ENCODE peak calls at places on chromosomes 1 and 21, in seven cellular contexts. Z is uterus, R is ascending aorta, C is neural progenitor cell, H is osteoblast, F is left lung, X is HCT116. U is an unnamed sample. For H3K4me1, the result is how much of the 10 kb centered on the place peaks cover.

GRCh38 chr1:20153000-20153418 is 13.9 kb downstream of the PLA2G2F start:
- DNase-seq in Z (no peak), R (no peak), C (peak), H (peak), F (peak), X (no peak), U (no peak)

GRCh38 chr1:164515221-164515620 is 43.8 kb upstream of the PBX1 start:
- DNase-seq in Z (no peak), R (no peak), C (no peak), H (no peak), F (no peak), X (no peak), U (no peak)

GRCh38 chr21:14750041-14750440 is 203.9 kb upstream of the SAMSN1 start:
- DNase-seq in Z (no peak), R (no peak), C (no peak), H (no peak), F (no peak), X (no peak), U (no peak)

GRCh38 chr21:26809745-26810144 is 35.5 kb downstream of the ADAMTS1 start:
- DNase-seq in Z (no peak), R (no peak), C (no peak), H (no peak), F (no peak), X (no peak), U (no peak)

GRCh38 chr1:208065862-208066261 is 154.9 kb upstream of the CD34 start:
- DNase-seq in Z (no peak), R (no peak), C (no peak), H (no peak), F (peak), X (no peak), U (no peak)

GRCh38 chr1:43634729-43635128 is 15.2 kb upstream of the KDM4A start:
- DNase-seq in Z (no peak), R (no peak), C (peak), H (peak), F (no peak), X (no peak), U (no peak)

GRCh38 chr1:184622136-184622823 is 132.4 kb downstream of the EDEM3 start:
- DNase-seq in Z (peak), R (no peak), C (no peak), H (peak), F (no peak), X (no peak), U (peak)

GRCh38 chr1:1399187-1399869 is at the start of gene CCNL2:
- DNase-seq in Z (peak), R (peak), C (peak), H (peak), F (peak), X (peak), U (peak)

GRCh38 chr1:68600049-68600661 is 103.3 kb upstream of the DEPDC1 start:
- DNase-seq in Z (no peak), R (no peak), C (peak), H (no peak), F (no peak), X (peak), U (no peak)

GRCh38 chr1:29991815-29992214 is 731.6 kb downstream of the MATN1 start:
- DNase-seq in Z (no peak), R (no peak), C (no peak), H (no peak), F (no peak), X (no peak), U (no peak)

GRCh38 chr1:96259399-96259798 is 462.2 kb upstream of the PTBP2 start:
- DNase-seq in Z (no peak), R (no peak), C (peak), H (no peak), F (no peak), X (no peak), U (no peak)

GRCh38 chr1:198600906-198601305 is 37.9 kb upstream of the PTPRC start:
- DNase-seq in Z (no peak), R (no peak), C (no peak), H (no peak), F (no peak), X (no peak), U (no peak)

GRCh38 chr1:68173283-68174172 is 58.8 kb downstream of the WLS start:
- DNase-seq in Z (no peak), R (no peak), C (no peak), H (peak), F (no peak), X (no peak), U (no peak)

GRCh38 chr1:95572002-95572401 is 338.0 kb downstream of the RWDD3 start:
- DNase-seq in Z (no peak), R (no peak), C (no peak), H (no peak), F (no peak), X (no peak), U (no peak)

GRCh38 chr21:45318146-45318555 is 30.5 kb upstream of the POFUT2 start:
- DNase-seq in Z (no peak), R (no peak), C (no peak), H (peak), F (peak), X (no peak), U (no peak)

GRCh38 chr1:32647308-32648134 is 2.8 kb downstream of the ZBTB8OS start:
- DNase-seq in Z (no peak), R (no peak), C (no peak), H (no peak), F (no peak), X (no peak), U (no peak)

GRCh38 chr1:52554756-52555155 is 1.9 kb upstream of the TUT4 start:
- DNase-seq in Z (no peak), R (no peak), C (peak), H (no peak), F (no peak), X (no peak), U (no peak)

GRCh38 chr1:39160703-39161102 is 43.8 kb upstream of the MACF1 start:
- DNase-seq in Z (no peak), R (no peak), C (no peak), H (no peak), F (no peak), X (no peak), U (no peak)

GRCh38 chr1:233242827-233243483 is 52.6 kb downstream of the PCNX2 start:
- DNase-seq in Z (no peak), R (no peak), C (no peak), H (no peak), F (no peak), X (no peak), U (no peak)

GRCh38 chr1:184650177-184650866 is 104.3 kb downstream of the EDEM3 start:
- DNase-seq in Z (no peak), R (no peak), C (no peak), H (no peak), F (no peak), X (no peak), U (no peak)

GRCh38 chr1:204072951-204073836 is at the start of gene SOX13:
- DNase-seq in Z (peak), R (peak), C (peak), H (peak), F (peak), X (peak), U (no peak)

GRCh38 chr1:24960071-24960801 is 30.2 kb upstream of the RUNX3 start:
- DNase-seq in Z (no peak), R (no peak), C (no peak), H (peak), F (no peak), X (no peak), U (no peak)

GRCh38 chr1:169193191-169193850 is 86.8 kb downstream of the ATP1B1 start:
- DNase-seq in Z (peak), R (no peak), C (no peak), H (no peak), F (no peak), X (no peak), U (no peak)

GRCh38 chr1:67987046-67987799 is 63.2 kb downstream of the DIRAS3 start:
- DNase-seq in Z (peak), R (no peak), C (no peak), H (peak), F (no peak), X (no peak), U (no peak)

GRCh38 chr21:34815831-34816700 is 147.3 kb downstream of the CLIC6 start:
- DNase-seq in Z (no peak), R (no peak), C (no peak), H (no peak), F (no peak), X (no peak), U (no peak)

GRCh38 chr1:247211339-247211738 is 39.5 kb upstream of the ZNF124 start:
- DNase-seq in Z (no peak), R (no peak), C (peak), H (no peak), F (no peak), X (no peak), U (no peak)

GRCh38 chr1:234978397-234979291 is 150.0 kb downstream of the TOMM20 start:
- DNase-seq in Z (peak), R (no peak), C (no peak), H (no peak), F (peak), X (peak), U (no peak)

GRCh38 chr1:115098979-115099692 is 9.8 kb upstream of the TSPAN2 start:
- DNase-seq in Z (peak), R (no peak), C (no peak), H (peak), F (no peak), X (no peak), U (no peak)

GRCh38 chr1:215076312-215076711 is 6.2 kb upstream of the KCNK2 start:
- DNase-seq in Z (no peak), R (no peak), C (peak), H (no peak), F (no peak), X (peak), U (no peak)

GRCh38 chr1:192104852-192105251 is 53.4 kb upstream of the RGS18 start:
- DNase-seq in Z (no peak), R (no peak), C (no peak), H (peak), F (no peak), X (no peak), U (no peak)

GRCh38 chr1:52663716-52664115 is 30.7 kb downstream of the SHISAL2A start:
- DNase-seq in Z (no peak), R (no peak), C (no peak), H (no peak), F (no peak), X (no peak), U (no peak)

GRCh38 chr1:35876988-35877387 is 6.0 kb upstream of the AGO1 start:
- DNase-seq in Z (no peak), R (no peak), C (peak), H (peak), F (no peak), X (no peak), U (no peak)

GRCh38 chr1:197510691-197511378 is 242.8 kb downstream of the CRB1 start:
- DNase-seq in Z (no peak), R (no peak), C (no peak), H (no peak), F (no peak), X (no peak), U (no peak)

GRCh38 chr1:86648255-86648654 is 56.1 kb upstream of the SH3GLB1 start:
- DNase-seq in Z (no peak), R (no peak), C (no peak), H (peak), F (no peak), X (peak), U (no peak)

GRCh38 chr1:81920245-81920740 is 119.6 kb downstream of the ADGRL2 start:
- DNase-seq in Z (peak), R (no peak), C (peak), H (peak), F (no peak), X (no peak), U (no peak)

GRCh38 chr1:244834596-244835275 is 722 bp upstream of the COX20 start:
- DNase-seq in Z (no peak), R (peak), C (no peak), H (peak), F (peak), X (peak), U (peak)

GRCh38 chr1:187408217-187409004 is 579.7 kb downstream of the PLA2G4A start:
- DNase-seq in Z (no peak), R (no peak), C (peak), H (no peak), F (no peak), X (no peak), U (no peak)

GRCh38 chr21:45011911-45012660 is 62.3 kb upstream of the ADARB1 start:
- DNase-seq in Z (peak), R (no peak), C (peak), H (peak), F (peak), X (peak), U (no peak)

GRCh38 chr1:41144285-41144684 is 97.8 kb downstream of the SCMH1 start:
- DNase-seq in Z (no peak), R (no peak), C (no peak), H (no peak), F (no peak), X (no peak), U (no peak)

GRCh38 chr1:75134939-75135828 is 996 bp downstream of the LHX8 start:
- DNase-seq in Z (no peak), R (no peak), C (peak), H (peak), F (no peak), X (no peak), U (no peak)

GRCh38 chr1:224700915-224701531 is 84.9 kb downstream of the CNIH3 start:
- DNase-seq in Z (no peak), R (no peak), C (peak), H (no peak), F (no peak), X (peak), U (no peak)
- TF ChIP-seq CTCF in Z (no peak), R (no peak), C (peak), H (peak), F (no peak), X (peak), U (no peak)

DNA sequence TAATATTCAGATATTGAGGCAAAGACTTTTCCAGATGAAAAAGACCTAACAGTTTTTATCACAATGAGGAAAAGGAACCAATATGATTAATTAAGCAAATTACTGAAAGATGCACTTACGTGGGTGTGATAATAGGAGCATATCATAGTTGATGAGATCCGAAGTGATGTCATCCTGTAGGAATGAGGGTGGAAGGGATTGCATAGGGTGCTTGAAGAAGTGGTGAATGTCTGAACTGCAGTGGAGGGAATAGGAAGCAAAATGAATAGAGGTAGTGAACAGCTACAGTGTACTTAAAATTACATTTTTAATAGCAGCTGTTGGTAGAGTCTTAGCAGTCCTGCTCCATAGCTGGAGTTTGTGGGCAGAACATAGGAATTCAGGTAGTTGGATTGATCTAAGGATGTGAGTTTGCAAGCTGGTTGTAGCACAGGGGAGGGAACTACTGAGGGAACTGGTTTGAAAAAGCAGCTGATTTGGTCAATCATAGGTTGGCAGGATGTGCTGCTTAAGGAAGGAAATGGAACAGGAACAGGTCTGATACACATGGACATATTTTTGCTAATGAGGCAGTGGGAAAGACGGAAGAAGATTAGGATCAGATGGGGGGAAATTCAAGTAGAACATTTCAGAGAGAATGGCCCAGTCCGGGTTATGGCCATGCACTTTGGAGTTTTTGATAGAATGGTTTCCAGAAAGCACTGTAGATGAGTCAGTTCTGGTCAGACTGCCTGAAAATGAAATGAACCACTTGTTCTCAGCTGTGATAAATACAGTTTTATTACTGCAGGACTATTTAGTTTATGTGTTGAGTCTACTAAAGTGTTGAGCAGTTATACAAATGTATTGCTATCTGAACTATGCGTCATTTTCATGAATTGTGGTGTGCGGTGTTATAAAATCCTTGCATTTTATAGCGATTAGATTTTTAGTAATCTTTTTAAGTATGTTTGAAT is 155.8 kb downstream of the RYR2 start:
- DNase-seq in Z (no peak), R (no peak), C (no peak), H (no peak), F (no peak), X (no peak), U (no peak)
- H3K4me3 ChIP-seq in Z (no peak), R (no peak), C (no peak), H (no peak), F (no peak), X (no peak), U (no peak)

GRCh38 chr1:153538315-153538821 is 2.4 kb downstream of the S100A5 start:
- DNase-seq in Z (no peak), R (no peak), C (peak), H (no peak), F (no peak), X (no peak), U (no peak)
- H3K4me1 ChIP-seq in Z (under half), R (under half), C (under half), H (under half), F (under half), X (half or more), U (under half)

GRCh38 chr1:167059045-167059728 is 31.0 kb downstream of the GPA33 start:
- DNase-seq in Z (peak), R (no peak), C (peak), H (peak), F (peak), X (peak), U (no peak)

GRCh38 chr1:167061073-167061464 is 29.1 kb downstream of the GPA33 start:
- DNase-seq in Z (no peak), R (no peak), C (no peak), H (no peak), F (no peak), X (no peak), U (no peak)

GRCh38 chr1:167057297-167057688 is 32.9 kb downstream of the GPA33 start:
- DNase-seq in Z (no peak), R (no peak), C (peak), H (no peak), F (no peak), X (peak), U (no peak)

GRCh38 chr1:167059729-167060107 is 30.5 kb downstream of the GPA33 start:
- DNase-seq in Z (no peak), R (no peak), C (no peak), H (no peak), F (no peak), X (no peak), U (no peak)

GRCh38 chr1:167060141-167061072 is 29.8 kb downstream of the GPA33 start:
- DNase-seq in Z (no peak), R (no peak), C (peak), H (no peak), F (no peak), X (no peak), U (no peak)
- TF ChIP-seq CTCF in Z (no peak), R (no peak), C (peak), H (peak), F (no peak), X (no peak), U (no peak)